ENCODE peak calls at places on chromosomes 3 and 15, in five cellular contexts. U is midbrain, H is AG04450, N is dorsolateral prefrontal cortex, B is H7. K is an unnamed sample.

GRCh38 chr3:30350901-30351300 is 255.5 kb upstream of the TGFBR2 start:
- DNase-seq in U (no peak), H (no peak), N (no peak), B (no peak), K (no peak)

GRCh38 chr3:107620534-107620933 is 97.8 kb downstream of the BBX start:
- DNase-seq in U (no peak), H (no peak), N (no peak), B (no peak), K (no peak)

GRCh38 chr15:32993285-32993684 is 201.2 kb downstream of the FMN1 start:
- DNase-seq in U (no peak), H (no peak), N (no peak), B (no peak), K (no peak)

GRCh38 chr3:192445768-192446644 is 281.3 kb downstream of the FGF12 start:
- DNase-seq in U (peak), H (no peak), N (no peak), B (no peak), K (no peak)

GRCh38 chr3:150770662-150771061 is 7.7 kb upstream of the SIAH2 start:
- DNase-seq in U (no peak), H (no peak), N (no peak), B (no peak), K (no peak)

GRCh38 chr3:194268659-194269487 is 82.3 kb downstream of the CPN2 start:
- DNase-seq in U (no peak), H (no peak), N (no peak), B (no peak), K (no peak)

GRCh38 chr3:18046531-18046930 is 304.1 kb upstream of the TBC1D5 start:
- DNase-seq in U (no peak), H (no peak), N (no peak), B (no peak), K (no peak)

GRCh38 chr3:46664971-46665762 is 28.3 kb downstream of the ALS2CL start:
- DNase-seq in U (no peak), H (no peak), N (peak), B (peak), K (no peak)

GRCh38 chr3:144052275-144052674 is 80.7 kb downstream of the DIPK2A start:
- DNase-seq in U (no peak), H (peak), N (no peak), B (no peak), K (no peak)

GRCh38 chr3:114796796-114797195 is 350.3 kb downstream of the ZBTB20 start:
- DNase-seq in U (no peak), H (no peak), N (no peak), B (no peak), K (no peak)

GRCh38 chr3:149224736-149225594 is 3.3 kb upstream of the CP start:
- DNase-seq in U (peak), H (peak), N (no peak), B (no peak), K (no peak)

GRCh38 chr3:172107403-172107802 is 68.0 kb downstream of the FNDC3B start:
- DNase-seq in U (no peak), H (no peak), N (no peak), B (no peak), K (no peak)

GRCh38 chr3:125481786-125482185 is 38.2 kb downstream of the SNX4 start:
- DNase-seq in U (no peak), H (no peak), N (no peak), B (no peak), K (no peak)

GRCh38 chr3:63864008-63864871 is 573 bp downstream of the ATXN7 start:
- DNase-seq in U (peak), H (no peak), N (peak), B (peak), K (no peak)

GRCh38 chr15:40336129-40337122 is 4.3 kb downstream of the CCDC9B start:
- DNase-seq in U (no peak), H (no peak), N (no peak), B (peak), K (no peak)

GRCh38 chr3:127750226-127751031 is 71.9 kb downstream of the MGLL start:
- DNase-seq in U (no peak), H (peak), N (no peak), B (no peak), K (no peak)

K was measured in iPS DF 19.7.